ENCODE peak calls at places on chromosomes 4 and X, in five cellular contexts. O, M, R, F and Z are unnamed samples.

GRCh38 chrX:136742721-136743379 is 37.9 kb downstream of the ARHGEF6 start:
- DNase-seq in O (no peak), M (no peak), R (no peak), F (no peak), Z (no peak)

GRCh38 chr4:130808492-130808891 is 1712.5 kb downstream of the C4orf33 start:
- DNase-seq in O (no peak), M (no peak), R (no peak), F (peak), Z (no peak)

GRCh38 chr4:108166038-108166437 is 2.7 kb downstream of the LEF1 start:
- DNase-seq in O (no peak), M (no peak), R (no peak), F (no peak), Z (no peak)

GRCh38 chrX:37860731-37861130 is 13.4 kb upstream of the DYNLT3 start:
- DNase-seq in O (no peak), M (no peak), R (no peak), F (no peak), Z (no peak)

GRCh38 chr4:3362431-3363287 is 69.8 kb downstream of the RGS12 start:
- DNase-seq in O (no peak), M (no peak), R (no peak), F (no peak), Z (no peak)

GRCh38 chrX:134236690-134237362 is at the start of gene CCDC160:
- DNase-seq in O (peak), M (peak), R (peak), F (peak), Z (no peak)

GRCh38 chr4:1576961-1577814 is 106.9 kb downstream of the FAM53A start:
- DNase-seq in O (no peak), M (peak), R (peak), F (no peak), Z (peak)

GRCh38 chr4:125838924-125839323 is 524.2 kb downstream of the FAT4 start:
- DNase-seq in O (no peak), M (no peak), R (no peak), F (no peak), Z (no peak)

GRCh38 chr4:173485164-173485563 is 44.9 kb downstream of the HAND2 start:
- DNase-seq in O (no peak), M (no peak), R (no peak), F (no peak), Z (no peak)

GRCh38 chr4:185254434-185254833 is 45.0 kb downstream of the SNX25 start:
- DNase-seq in O (no peak), M (no peak), R (no peak), F (no peak), Z (no peak)

GRCh38 chr4:36332023-36332781 is 50.8 kb downstream of the DTHD1 start:
- DNase-seq in O (no peak), M (no peak), R (no peak), F (peak), Z (no peak)

GRCh38 chr4:144701683-144702233 is 55.8 kb downstream of the HHIP start:
- DNase-seq in O (no peak), M (no peak), R (no peak), F (no peak), Z (no peak)

GRCh38 chrX:11768039-11768438 is 10.0 kb downstream of the MSL3 start:
- DNase-seq in O (no peak), M (no peak), R (no peak), F (peak), Z (no peak)

GRCh38 chr4:27721193-27721592 is 860.6 kb downstream of the STIM2 start:
- DNase-seq in O (no peak), M (no peak), R (no peak), F (no peak), Z (no peak)

GRCh38 chr4:3293410-3294391 is 880 bp downstream of the RGS12 start:
- DNase-seq in O (peak), M (no peak), R (peak), F (no peak), Z (no peak)

GRCh38 chr4:87974856-87975462 is 555 bp upstream of the SPP1 start:
- DNase-seq in O (no peak), M (no peak), R (peak), F (no peak), Z (no peak)

GRCh38 chr4:154559141-154559841 is 3.5 kb upstream of the FGB start:
- DNase-seq in O (peak), M (no peak), R (no peak), F (peak), Z (no peak)

GRCh38 chr4:7191546-7192251 is 639 bp upstream of the SORCS2 start:
- DNase-seq in O (no peak), M (no peak), R (peak), F (no peak), Z (no peak)

GRCh38 chr4:26858947-26859401 is 1.7 kb upstream of the STIM2 start:
- DNase-seq in O (no peak), M (no peak), R (no peak), F (no peak), Z (no peak)

GRCh38 chr4:172096771-172097170 is 283.6 kb downstream of the GALNTL6 start:
- DNase-seq in O (no peak), M (no peak), R (no peak), F (no peak), Z (no peak)

GRCh38 chr4:6233943-6234342 is 33.6 kb upstream of the JAKMIP1 start:
- DNase-seq in O (no peak), M (no peak), R (no peak), F (no peak), Z (no peak)

GRCh38 chr4:97587912-97588311 is 555.4 kb downstream of the STPG2 start:
- DNase-seq in O (no peak), M (no peak), R (no peak), F (no peak), Z (no peak)

GRCh38 chr4:152118819-152119553 is 358.2 kb upstream of the GATB start:
- DNase-seq in O (no peak), M (no peak), R (no peak), F (no peak), Z (no peak)

GRCh38 chr4:181674315-181674714 is 568.9 kb upstream of the TENM3 start:
- DNase-seq in O (no peak), M (no peak), R (no peak), F (no peak), Z (no peak)

GRCh38 chrX:150365953-150366911 is 3.1 kb downstream of the MAMLD1 start:
- DNase-seq in O (peak), M (peak), R (peak), F (no peak), Z (peak)

GRCh38 chr4:160129439-160129838 is 1026.6 kb downstream of the RAPGEF2 start:
- DNase-seq in O (no peak), M (no peak), R (no peak), F (no peak), Z (no peak)

GRCh38 chr4:101418055-101418454 is 70.7 kb upstream of the PPP3CA start:
- DNase-seq in O (no peak), M (no peak), R (peak), F (peak), Z (no peak)

GRCh38 chrX:67714004-67714403 is 170.2 kb downstream of the AR start:
- DNase-seq in O (no peak), M (no peak), R (no peak), F (no peak), Z (no peak)

GRCh38 chr4:140621161-140621560 is 52.4 kb upstream of the UCP1 start:
- DNase-seq in O (no peak), M (no peak), R (no peak), F (no peak), Z (no peak)
- H3K4me3 ChIP-seq in O (no peak), M (no peak), R (no peak), F (no peak), Z (no peak)

GRCh38 chrX:58025979-58026378 is 115.7 kb upstream of the ZXDA start:
- DNase-seq in O (peak), M (no peak), R (no peak), F (peak), Z (no peak)
- TF ChIP-seq CTCF in O (peak), M (peak), R (peak), F (peak), Z (no peak)

DNA sequence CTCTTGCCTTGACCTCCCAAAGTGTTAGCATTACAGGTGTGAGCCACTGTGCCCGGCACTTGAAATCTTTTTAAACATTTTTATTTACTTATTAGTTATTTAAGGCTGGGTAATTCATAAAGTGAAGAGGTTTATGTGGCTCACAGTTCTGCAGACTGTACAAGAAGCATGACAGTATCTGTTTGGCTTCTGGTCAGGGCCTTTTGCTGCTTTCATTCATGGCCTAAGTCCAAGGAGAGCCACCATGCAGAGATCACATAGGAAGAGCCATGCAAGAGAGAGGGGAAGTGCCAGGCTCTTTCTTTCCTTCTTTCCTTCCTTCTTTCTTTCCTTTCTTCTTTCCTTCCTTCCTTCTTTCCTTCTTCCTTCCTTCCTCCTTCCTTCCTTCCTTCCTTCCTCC is 10.2 kb upstream of the GPKOW start:
- DNase-seq in O (no peak), M (no peak), R (no peak), F (no peak), Z (no peak)
- H3K4me3 ChIP-seq in O (no peak), M (no peak), R (no peak), F (no peak), Z (no peak)

DNA sequence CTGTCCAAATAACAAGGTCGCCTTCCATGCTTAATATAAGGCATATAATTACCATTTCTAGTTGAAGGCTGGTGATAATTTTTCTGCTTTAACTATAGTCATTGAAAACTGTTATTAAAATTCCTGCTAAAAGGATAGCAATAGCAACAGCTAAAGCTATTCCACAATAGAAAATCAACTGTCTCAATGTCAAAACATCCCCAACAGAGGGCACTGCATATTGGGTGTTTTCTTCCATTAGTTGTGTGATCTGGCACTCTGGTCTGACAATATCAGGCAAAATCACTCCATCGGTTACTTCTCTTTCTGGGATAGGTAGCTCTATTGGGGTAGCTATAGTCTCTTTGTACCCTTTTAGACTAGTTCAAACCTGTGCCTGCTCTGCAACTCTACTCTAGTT is 53.5 kb downstream of the TMPRSS11F start:
- DNase-seq in O (no peak), M (no peak), R (no peak), F (no peak), Z (no peak)
- TF ChIP-seq CTCF in O (no peak), M (no peak), R (no peak), F (no peak), Z (no peak)